ENCODE peak calls at places on chromosomes 11 and 22, in four cellular contexts. E is LoVo; U is ACHN; C is activated naive CD4-positive, alpha-beta T cell treated with anti-CD3 and anti-CD28 coated beads, Interleukin-2, amount 10 ng/mL, durations not matched to agents 7 days and 5 days. F is an unnamed sample.

GRCh38 chr11:96337541-96338530 is 5.2 kb downstream of the MAML2 start:
- DNase-seq in E (no peak), U (no peak), C (peak), F (no peak)

GRCh38 chr22:45612451-45612901 is 59.2 kb upstream of the ATXN10 start:
- DNase-seq in E (no peak), U (no peak), C (peak), F (no peak)

GRCh38 chr22:29245626-29246385 is 22.0 kb downstream of the RHBDD3 start:
- DNase-seq in E (peak), U (peak), C (peak), F (peak)

GRCh38 chr11:80773919-80774318 is 1333.1 kb upstream of the TENM4 start:
- DNase-seq in E (no peak), U (no peak), C (no peak), F (no peak)

GRCh38 chr11:8841899-8842298 is 69.1 kb upstream of the AKIP1 start:
- DNase-seq in E (no peak), U (no peak), C (no peak), F (no peak)

GRCh38 chr11:96001037-96001436 is 77.1 kb upstream of the MTMR2 start:
- DNase-seq in E (no peak), U (no peak), C (no peak), F (no peak)

GRCh38 chr11:45288395-45288794 is 2.3 kb upstream of the SYT13 start:
- DNase-seq in E (no peak), U (no peak), C (no peak), F (no peak)

GRCh38 chr11:85627332-85627997 is at the start of gene DLG2:
- DNase-seq in E (no peak), U (peak), C (no peak), F (peak)

GRCh38 chr11:121777056-121777455 is 324.3 kb upstream of the SORL1-AS1 start:
- DNase-seq in E (no peak), U (no peak), C (no peak), F (no peak)

GRCh38 chr22:37167176-37167980 is 17.7 kb upstream of the IL2RB start:
- DNase-seq in E (no peak), U (no peak), C (peak), F (no peak)

GRCh38 chr22:48906177-48906835 is 921.4 kb downstream of the BRD1 start:
- DNase-seq in E (no peak), U (no peak), C (peak), F (no peak)

GRCh38 chr11:11471196-11471595 is 118.1 kb upstream of the CSNK2A3 start:
- DNase-seq in E (no peak), U (no peak), C (no peak), F (peak)

GRCh38 chr11:1071571-1072115 is 3.0 kb upstream of the MUC2 start:
- DNase-seq in E (no peak), U (no peak), C (no peak), F (no peak)

GRCh38 chr11:126363706-126364245 is 8.3 kb downstream of the ST3GAL4 start:
- DNase-seq in E (no peak), U (no peak), C (no peak), F (no peak)

GRCh38 chr11:134612416-134613030 is 200.5 kb upstream of the B3GAT1 start:
- DNase-seq in E (no peak), U (no peak), C (no peak), F (no peak)

GRCh38 chr11:36296925-36297604 is 977 bp downstream of the PRR5L start:
- DNase-seq in E (peak), U (no peak), C (no peak), F (no peak)

GRCh38 chr11:133107753-133108152 is 424.5 kb downstream of the OPCML start:
- DNase-seq in E (no peak), U (no peak), C (no peak), F (no peak)

GRCh38 chr22:36585841-36586240 is 56.9 kb upstream of the EIF3D start:
- DNase-seq in E (peak), U (no peak), C (no peak), F (no peak)

F was measured in Caki2.